ENCODE peak calls at places on chromosomes 4 and X, in nine cellular contexts. U is PC-3; K is pancreas; D is ovary; Y is GM23248; H is colonic mucosa; B is mucosa of descending colon; V is CD8-positive, alpha-beta memory T cell; L is esophagus squamous epithelium. P is an unnamed sample.

GRCh38 chr4:55574252-55574651 is 17.8 kb downstream of the PDCL2 start:
- DNase-seq in U (peak; percentile 53), K (no peak), D (no peak), Y (no peak), H (no peak), B (no peak), V (no peak), L (no peak), P (no peak)

GRCh38 chr4:83785906-83786305 is 250.0 kb downstream of the GPAT3 start:
- DNase-seq in U (no peak), K (no peak), D (no peak), Y (no peak), H (no peak), B (no peak), V (no peak), L (no peak), P (peak; percentile 60)

GRCh38 chr4:163492951-163493504 is 1.5 kb upstream of the TMA16 start:
- DNase-seq in U (peak; percentile 8), K (no peak), D (no peak), Y (peak; percentile 4), H (no peak), B (no peak), V (no peak), L (no peak), P (peak; percentile 16)

GRCh38 chr4:11111370-11111769 is 317.3 kb downstream of the HS3ST1 start:
- DNase-seq in U (no peak), K (no peak), D (no peak), Y (no peak), H (no peak), B (no peak), V (no peak), L (no peak), P (no peak)

GRCh38 chr4:109511414-109511813 is 48.6 kb upstream of the MCUB start:
- DNase-seq in U (no peak), K (no peak), D (no peak), Y (no peak), H (no peak), B (no peak), V (no peak), L (no peak), P (peak; percentile 5)

GRCh38 chr4:4379540-4380087 is 7.3 kb upstream of the NSG1 start:
- DNase-seq in U (no peak), K (no peak), D (no peak), Y (no peak), H (no peak), B (no peak), V (no peak), L (no peak), P (no peak)

GRCh38 chrX:2351321-2351720 is 149.5 kb downstream of the DHRSX start:
- DNase-seq in U (peak; percentile 54), K (no peak), D (no peak), Y (peak; percentile 84), H (no peak), B (no peak), V (no peak), L (no peak), P (peak; percentile 68)

GRCh38 chr4:83074086-83074704 is 39.2 kb downstream of the COPS4 start:
- DNase-seq in U (peak; percentile 70), K (no peak), D (no peak), Y (peak; percentile 83), H (peak; percentile 66), B (no peak), V (peak; percentile 71), L (no peak), P (peak; percentile 92)

GRCh38 chr4:165319509-165319908 is 8.0 kb upstream of the MSMO1 start:
- DNase-seq in U (no peak), K (no peak), D (no peak), Y (no peak), H (no peak), B (no peak), V (no peak), L (no peak), P (no peak)

GRCh38 chrX:112705726-112706125 is 26.0 kb upstream of the LHFPL1 start:
- DNase-seq in U (no peak), K (no peak), D (no peak), Y (no peak), H (no peak), B (no peak), V (no peak), L (no peak), P (no peak)

GRCh38 chrX:107769581-107770317 is 5.8 kb downstream of the TSC22D3 start:
- DNase-seq in U (no peak), K (no peak), D (no peak), Y (no peak), H (no peak), B (no peak), V (no peak), L (no peak), P (no peak)
- H3K4me1 ChIP-seq in U (peaks cover 7% of the 10 kb centered on the region), K (peaks cover 4% of the 10 kb centered on the region), D (no peaks in the 10 kb centered on the region), Y (no peaks in the 10 kb centered on the region), H (no peaks in the 10 kb centered on the region), B (no peaks in the 10 kb centered on the region), V (no peaks in the 10 kb centered on the region), L (no peaks in the 10 kb centered on the region), P (peaks cover 12% of the 10 kb centered on the region)

GRCh38 chr4:102610007-102610406 is 108.8 kb downstream of the NFKB1 start:
- DNase-seq in U (peak; percentile 22), K (no peak), D (no peak), Y (no peak), H (no peak), B (no peak), V (no peak), L (no peak), P (peak; percentile 28)

GRCh38 chr4:102610476-102610875 is 109.3 kb downstream of the NFKB1 start:
- DNase-seq in U (no peak), K (no peak), D (no peak), Y (no peak), H (no peak), B (peak; percentile 50), V (no peak), L (no peak), P (no peak)

GRCh38 chr4:102606846-102607440 is 105.8 kb downstream of the NFKB1 start:
- DNase-seq in U (no peak), K (no peak), D (no peak), Y (no peak), H (no peak), B (no peak), V (no peak), L (no peak), P (no peak)

GRCh38 chr4:102606261-102606660 is 105.1 kb downstream of the NFKB1 start:
- DNase-seq in U (no peak), K (no peak), D (no peak), Y (no peak), H (no peak), B (no peak), V (no peak), L (no peak), P (no peak)

GRCh38 chr4:102608190-102608589 is 107.0 kb downstream of the NFKB1 start:
- DNase-seq in U (peak; percentile 40), K (no peak), D (no peak), Y (peak; percentile 60), H (no peak), B (no peak), V (no peak), L (no peak), P (no peak)
- H3K36me3 ChIP-seq in U (peaks cover 40% of the 10 kb centered on the region), K (peaks cover 55% of the 10 kb centered on the region), D (no peaks in the 10 kb centered on the region), Y (peaks cover 52% of the 10 kb centered on the region), H (peaks cover 20% of the 10 kb centered on the region), B (peaks cover 4% of the 10 kb centered on the region), V (peaks cover 55% of the 10 kb centered on the region), L (peaks cover 15% of the 10 kb centered on the region), P (peaks cover 89% of the 10 kb centered on the region)

GRCh38 chr4:156493858-156494257 is 477.7 kb downstream of the PDGFC start:
- DNase-seq in U (no peak), K (no peak), D (no peak), Y (peak; percentile 61), H (no peak), B (no peak), V (no peak), L (no peak), P (no peak)

GRCh38 chr4:156495109-156495508 is 476.5 kb downstream of the PDGFC start:
- DNase-seq in U (no peak), K (no peak), D (no peak), Y (peak; percentile 40), H (no peak), B (no peak), V (no peak), L (no peak), P (no peak)

GRCh38 chr4:156497486-156497885 is 474.1 kb downstream of the PDGFC start:
- DNase-seq in U (no peak), K (no peak), D (no peak), Y (no peak), H (no peak), B (no peak), V (no peak), L (no peak), P (no peak)

GRCh38 chr4:156496797-156497196 is 474.8 kb downstream of the PDGFC start:
- DNase-seq in U (peak; percentile 6), K (no peak), D (no peak), Y (peak; percentile 58), H (no peak), B (no peak), V (no peak), L (no peak), P (peak; percentile 32)

GRCh38 chr4:156495836-156496235 is 475.8 kb downstream of the PDGFC start:
- DNase-seq in U (peak; percentile 20), K (no peak), D (no peak), Y (no peak), H (no peak), B (no peak), V (no peak), L (no peak), P (no peak)
- H3K4me1 ChIP-seq in U (peaks cover 7% of the 10 kb centered on the region), K (no peaks in the 10 kb centered on the region), D (no peaks in the 10 kb centered on the region), Y (peaks cover 53% of the 10 kb centered on the region), H (no peaks in the 10 kb centered on the region), B (no peaks in the 10 kb centered on the region), V (no peaks in the 10 kb centered on the region), L (no peaks in the 10 kb centered on the region), P (peaks cover 31% of the 10 kb centered on the region)

DNA sequence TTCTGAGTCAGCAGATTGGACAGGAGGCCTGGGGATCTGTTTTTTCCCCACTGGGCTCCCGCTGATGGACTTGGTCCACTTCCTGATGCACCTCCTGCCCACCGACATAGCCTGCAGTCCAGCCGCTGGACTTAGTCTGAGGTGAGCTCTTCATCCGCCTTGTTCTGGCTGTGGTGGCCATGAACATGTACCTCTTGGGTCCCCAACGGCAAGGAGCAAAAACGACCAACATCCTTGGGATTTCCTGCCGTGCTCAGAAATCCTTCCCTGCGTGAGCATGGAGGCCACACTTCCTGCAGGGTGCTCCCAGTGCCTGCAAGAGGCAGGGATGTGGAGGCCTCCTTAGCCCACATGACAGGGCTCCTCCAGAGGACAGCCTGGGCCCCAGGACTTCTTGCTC is 76.8 kb downstream of the CRMP1 start:
- DNase-seq in U (no peak), K (no peak), D (no peak), Y (no peak), H (no peak), B (no peak), V (no peak), L (no peak), P (no peak)
- H3K36me3 ChIP-seq in U (no peaks in the 10 kb centered on the region), K (no peaks in the 10 kb centered on the region), D (no peaks in the 10 kb centered on the region), Y (peaks cover 23% of the 10 kb centered on the region), H (no peaks in the 10 kb centered on the region), B (no peaks in the 10 kb centered on the region), V (no peaks in the 10 kb centered on the region), L (no peaks in the 10 kb centered on the region), P (peaks cover 70% of the 10 kb centered on the region)